ENCODE peak calls at places on chromosomes 12 and 14, in seven cellular contexts. B, X, E, F, C, L and N are unnamed samples.

GRCh38 chr12:103955811-103956514 is 9.7 kb upstream of the TDG start:
- DNase-seq in B (no peak), X (no peak), E (no peak), F (no peak), C (no peak), L (no peak), N (no peak)

GRCh38 chr12:26871985-26872384 is 39.0 kb upstream of the ITPR2 start:
- DNase-seq in B (no peak), X (no peak), E (no peak), F (no peak), C (no peak), L (no peak), N (no peak)

GRCh38 chr12:118332511-118332910 is 40.2 kb downstream of the TAOK3 start:
- DNase-seq in B (no peak), X (no peak), E (no peak), F (no peak), C (no peak), L (no peak), N (no peak)

GRCh38 chr12:76375470-76375869 is 27.3 kb upstream of the BBS10 start:
- DNase-seq in B (no peak), X (peak), E (no peak), F (no peak), C (no peak), L (no peak), N (no peak)

GRCh38 chr14:59771577-59771976 is 99.0 kb downstream of the RTN1 start:
- DNase-seq in B (no peak), X (no peak), E (no peak), F (no peak), C (no peak), L (no peak), N (no peak)

GRCh38 chr14:97298775-97299174 is 501.6 kb downstream of the VRK1 start:
- DNase-seq in B (no peak), X (no peak), E (no peak), F (no peak), C (no peak), L (no peak), N (no peak)

GRCh38 chr14:95307402-95308041 is 12.2 kb downstream of the CLMN start:
- DNase-seq in B (peak), X (no peak), E (no peak), F (no peak), C (peak), L (no peak), N (no peak)

GRCh38 chr14:67650694-67651093 is 23.7 kb downstream of the VTI1B start:
- DNase-seq in B (no peak), X (no peak), E (no peak), F (no peak), C (no peak), L (no peak), N (no peak)

GRCh38 chr14:69139743-69140142 is 13.2 kb downstream of the DCAF5 start:
- DNase-seq in B (no peak), X (no peak), E (no peak), F (no peak), C (no peak), L (no peak), N (no peak)

GRCh38 chr12:13121568-13121967 is 18.1 kb upstream of the GSG1 start:
- DNase-seq in B (no peak), X (no peak), E (no peak), F (no peak), C (no peak), L (no peak), N (no peak)

GRCh38 chr12:105554856-105555255 is 224.4 kb downstream of the C12orf75 start:
- DNase-seq in B (no peak), X (no peak), E (no peak), F (no peak), C (no peak), L (no peak), N (no peak)

GRCh38 chr12:58069268-58069967 is 128.1 kb downstream of the ATP23 start:
- DNase-seq in B (no peak), X (no peak), E (peak), F (no peak), C (no peak), L (no peak), N (no peak)

GRCh38 chr14:80404413-80404812 is 193.1 kb upstream of the DIO2 start:
- DNase-seq in B (no peak), X (no peak), E (no peak), F (no peak), C (no peak), L (no peak), N (no peak)

GRCh38 chr12:51662728-51663154 is 71.7 kb downstream of the SCN8A start:
- DNase-seq in B (no peak), X (peak), E (no peak), F (no peak), C (no peak), L (no peak), N (no peak)

GRCh38 chr14:59254146-59254910 is 65.9 kb downstream of the DAAM1 start:
- DNase-seq in B (peak), X (no peak), E (peak), F (no peak), C (peak), L (no peak), N (no peak)

GRCh38 chr12:89918172-89918880 is 209.7 kb upstream of the ATP2B1 start:
- DNase-seq in B (no peak), X (no peak), E (no peak), F (no peak), C (no peak), L (no peak), N (no peak)

GRCh38 chr14:50399251-50400032 is 2.8 kb upstream of the CDKL1 start:
- DNase-seq in B (no peak), X (no peak), E (no peak), F (peak), C (no peak), L (no peak), N (no peak)

GRCh38 chr12:6768385-6769002 is 2.3 kb downstream of the PTMS start:
- DNase-seq in B (no peak), X (no peak), E (no peak), F (no peak), C (no peak), L (no peak), N (no peak)

GRCh38 chr14:35534884-35535793 is 1.2 kb downstream of the INSM2 start:
- DNase-seq in B (peak), X (peak), E (no peak), F (no peak), C (peak), L (peak), N (peak)

GRCh38 chr12:51895378-51896135 is 7.7 kb downstream of the ANKRD33 start:
- DNase-seq in B (no peak), X (no peak), E (no peak), F (peak), C (no peak), L (no peak), N (no peak)

GRCh38 chr12:110249716-110250225 is 31.3 kb upstream of the ATP2A2 start:
- DNase-seq in B (peak), X (peak), E (no peak), F (no peak), C (peak), L (no peak), N (no peak)

GRCh38 chr12:106135075-106135474 is 3.7 kb downstream of the NUAK1 start:
- DNase-seq in B (no peak), X (no peak), E (no peak), F (no peak), C (no peak), L (no peak), N (no peak)

GRCh38 chr14:59438148-59438766 is 26.9 kb downstream of the GPR135 start:
- DNase-seq in B (no peak), X (no peak), E (no peak), F (no peak), C (no peak), L (no peak), N (no peak)

GRCh38 chr14:66117600-66117999 is 368.6 kb upstream of the CCDC196 start:
- DNase-seq in B (no peak), X (no peak), E (no peak), F (no peak), C (no peak), L (no peak), N (no peak)

GRCh38 chr12:132735496-132735895 is 24.9 kb downstream of the PGAM5 start:
- DNase-seq in B (no peak), X (no peak), E (no peak), F (no peak), C (no peak), L (no peak), N (no peak)

GRCh38 chr14:41973178-41973577 is 366.5 kb downstream of the LRFN5 start:
- DNase-seq in B (no peak), X (no peak), E (no peak), F (no peak), C (no peak), L (no peak), N (no peak)

GRCh38 chr12:58299371-58299770 is 358.0 kb downstream of the ATP23 start:
- DNase-seq in B (no peak), X (no peak), E (no peak), F (no peak), C (no peak), L (no peak), N (no peak)

GRCh38 chr12:123712780-123713319 is 697 bp downstream of the ATP6V0A2 start:
- DNase-seq in B (no peak), X (peak), E (no peak), F (no peak), C (no peak), L (no peak), N (no peak)

GRCh38 chr14:22552001-22552826 is 36.8 kb downstream of the DAD1 start:
- DNase-seq in B (no peak), X (no peak), E (no peak), F (no peak), C (no peak), L (no peak), N (no peak)

GRCh38 chr12:125243811-125244210 is 178.6 kb downstream of the AACS start:
- DNase-seq in B (no peak), X (no peak), E (no peak), F (no peak), C (no peak), L (no peak), N (peak)

GRCh38 chr14:64040044-64040443 is 187.2 kb downstream of the SYNE2 start:
- DNase-seq in B (no peak), X (no peak), E (no peak), F (no peak), C (no peak), L (no peak), N (no peak)

GRCh38 chr12:98532687-98533304 is 17.4 kb downstream of the TMPO start:
- DNase-seq in B (no peak), X (peak), E (no peak), F (no peak), C (no peak), L (no peak), N (no peak)

GRCh38 chr14:33767721-33768457 is 183.0 kb downstream of the EGLN3 start:
- DNase-seq in B (no peak), X (no peak), E (no peak), F (no peak), C (no peak), L (no peak), N (no peak)

GRCh38 chr12:15662303-15662980 is 126.7 kb downstream of the EPS8 start:
- DNase-seq in B (no peak), X (no peak), E (peak), F (no peak), C (no peak), L (no peak), N (no peak)

GRCh38 chr12:81224626-81225025 is 146.7 kb downstream of the ACSS3 start:
- DNase-seq in B (no peak), X (no peak), E (no peak), F (no peak), C (no peak), L (no peak), N (no peak)

GRCh38 chr14:61132336-61132735 is 148.8 kb downstream of the TMEM30B start:
- DNase-seq in B (no peak), X (no peak), E (no peak), F (no peak), C (no peak), L (no peak), N (no peak)

GRCh38 chr14:77950371-77950770 is 150.5 kb downstream of the ADCK1 start:
- DNase-seq in B (no peak), X (no peak), E (no peak), F (no peak), C (no peak), L (no peak), N (no peak)

GRCh38 chr12:48903363-48903981 is 21.8 kb downstream of the FKBP11 start:
- DNase-seq in B (no peak), X (no peak), E (no peak), F (no peak), C (no peak), L (no peak), N (no peak)
- TF ChIP-seq CTCF in B (no peak), X (no peak), E (no peak), F (no peak), C (no peak), L (no peak), N (no peak)

DNA sequence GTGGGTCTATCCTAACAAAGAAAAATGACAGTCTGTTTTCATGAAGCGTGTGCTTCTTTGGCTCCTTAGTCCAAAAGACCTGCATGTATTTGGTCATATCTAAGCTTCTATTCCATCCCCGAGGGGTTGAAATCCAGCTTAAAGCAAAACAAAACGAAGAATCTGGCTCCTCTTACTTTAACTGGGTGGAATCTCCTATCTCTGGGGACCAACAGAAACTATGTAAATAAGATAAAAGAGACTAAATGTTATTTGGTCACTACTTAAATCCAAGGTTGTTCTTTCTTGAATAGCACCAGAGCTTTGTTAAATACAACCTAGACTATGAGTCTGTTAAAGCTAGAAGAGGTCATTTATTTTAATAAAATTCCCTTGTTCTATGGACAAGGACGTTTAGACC is 9.4 kb downstream of the IGF1 start:
- DNase-seq in B (no peak), X (no peak), E (no peak), F (no peak), C (no peak), L (no peak), N (no peak)
- TF ChIP-seq CTCF in B (no peak), X (no peak), E (no peak), F (no peak), C (no peak), L (no peak), N (no peak)

GRCh38 chr12:79615596-79616560 is 74.9 kb downstream of the PAWR start:
- DNase-seq in B (no peak), X (no peak), E (no peak), F (no peak), C (no peak), L (no peak), N (no peak)

GRCh38 chr12:79618848-79619404 is 71.8 kb downstream of the PAWR start:
- DNase-seq in B (no peak), X (no peak), E (peak), F (no peak), C (no peak), L (no peak), N (no peak)

GRCh38 chr12:79617696-79618095 is 73.1 kb downstream of the PAWR start:
- DNase-seq in B (no peak), X (no peak), E (no peak), F (no peak), C (no peak), L (no peak), N (no peak)

GRCh38 chr12:79614730-79615129 is 76.0 kb downstream of the PAWR start:
- DNase-seq in B (no peak), X (no peak), E (no peak), F (no peak), C (no peak), L (no peak), N (no peak)
- TF ChIP-seq CTCF in B (no peak), X (no peak), E (no peak), F (no peak), C (no peak), L (no peak), N (no peak)

GRCh38 chr14:106831322-106831720 is 1304.9 kb downstream of the TMEM121 start:
- DNase-seq in B (no peak), X (peak), E (no peak), F (no peak), C (peak), L (peak), N (no peak)
- TF ChIP-seq CTCF in B (no peak), X (peak), E (peak), F (no peak), C (peak), L (no peak), N (no peak)

GRCh38 chr12:54033980-54034783 is 1.3 kb downstream of the HOXC5 start:
- DNase-seq in B (no peak), X (no peak), E (no peak), F (no peak), C (no peak), L (peak), N (no peak)

GRCh38 chr12:54032220-54032619 is 630 bp upstream of the HOXC5 start:
- DNase-seq in B (no peak), X (no peak), E (no peak), F (no peak), C (no peak), L (peak), N (no peak)

GRCh38 chr12:54034784-54035310 is 2.0 kb downstream of the HOXC5 start:
- DNase-seq in B (no peak), X (no peak), E (no peak), F (no peak), C (no peak), L (peak), N (no peak)

GRCh38 chr12:54032627-54033100 is at the start of gene HOXC5:
- DNase-seq in B (peak), X (peak), E (no peak), F (no peak), C (no peak), L (peak), N (peak)

DNA sequence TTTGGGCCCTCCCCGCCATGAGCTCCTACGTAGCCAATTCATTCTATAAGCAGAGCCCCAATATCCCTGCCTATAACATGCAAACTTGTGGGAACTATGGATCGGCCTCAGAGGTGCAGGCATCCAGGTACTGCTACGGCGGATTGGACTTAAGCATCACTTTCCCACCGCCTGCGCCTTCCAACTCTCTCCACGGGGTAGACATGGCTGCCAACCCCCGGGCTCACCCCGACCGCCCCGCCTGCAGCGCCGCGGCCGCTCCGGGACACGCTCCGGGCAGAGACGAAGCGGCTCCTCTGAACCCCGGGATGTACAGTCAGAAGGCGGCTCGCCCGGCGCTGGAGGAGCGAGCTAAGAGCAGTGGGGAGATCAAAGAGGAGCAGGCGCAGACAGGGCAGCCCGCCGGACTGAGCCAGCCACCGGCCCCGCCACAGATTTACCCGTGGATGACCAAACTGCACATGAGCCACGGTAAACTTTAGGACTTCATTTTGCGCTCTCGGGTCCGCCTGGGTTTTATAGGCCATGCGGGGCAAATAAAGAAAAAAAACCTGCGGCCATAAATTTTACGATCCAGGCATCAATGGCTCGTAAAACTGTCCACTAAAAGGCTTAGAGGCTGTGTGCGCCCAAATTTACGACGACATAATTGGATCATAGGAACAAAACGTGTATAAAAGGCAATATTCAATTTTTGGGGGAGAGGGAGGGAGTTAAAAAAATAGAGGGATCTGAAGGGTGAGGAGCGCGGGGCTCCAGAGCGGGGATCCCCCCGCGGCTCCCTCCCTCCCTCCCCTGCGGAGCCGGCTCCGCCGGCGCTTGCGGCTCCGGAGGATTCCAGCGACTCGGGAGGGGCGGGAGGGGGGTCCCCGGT is 493 bp downstream of the HOXC5 start:
- DNase-seq in B (no peak), X (peak), E (no peak), F (no peak), C (no peak), L (peak), N (no peak)
- TF ChIP-seq CTCF in B (no peak), X (no peak), E (no peak), F (no peak), C (no peak), L (no peak), N (no peak)